ENCODE peak calls at places on chromosome X, in six cellular contexts. Z, U, I, S, K and Q are unnamed samples.

GRCh38 chrX:65894138-65894537 is 145.7 kb downstream of the VSIG4 start:
- DNase-seq in Z (no peak), U (peak), I (no peak), S (no peak), K (no peak), Q (peak)

GRCh38 chrX:26286836-26287235 is 70.9 kb downstream of the MAGEB5 start:
- DNase-seq in Z (no peak), U (no peak), I (no peak), S (no peak), K (no peak), Q (no peak)

GRCh38 chrX:134898450-134898849 is 92.3 kb upstream of the SMIM10 start:
- DNase-seq in Z (no peak), U (no peak), I (no peak), S (no peak), K (no peak), Q (no peak)

GRCh38 chrX:18769812-18770573 is 62.5 kb downstream of the PPEF1 start:
- DNase-seq in Z (no peak), U (no peak), I (no peak), S (no peak), K (no peak), Q (no peak)

GRCh38 chrX:6307156-6307555 is 78.5 kb upstream of the NLGN4X start:
- DNase-seq in Z (no peak), U (no peak), I (no peak), S (no peak), K (no peak), Q (no peak)

GRCh38 chrX:92260102-92260501 is 480.9 kb downstream of the PCDH11X start:
- DNase-seq in Z (peak), U (no peak), I (no peak), S (no peak), K (no peak), Q (no peak)

GRCh38 chrX:129585691-129586090 is 45.6 kb downstream of the OCRL start:
- DNase-seq in Z (no peak), U (no peak), I (no peak), S (no peak), K (no peak), Q (no peak)

GRCh38 chrX:136847874-136848273 is 32.7 kb downstream of the RBMX start:
- DNase-seq in Z (no peak), U (no peak), I (no peak), S (no peak), K (no peak), Q (no peak)

GRCh38 chrX:84078991-84079390 is 109.0 kb downstream of the RPS6KA6 start:
- DNase-seq in Z (no peak), U (no peak), I (no peak), S (no peak), K (no peak), Q (no peak)

GRCh38 chrX:13000311-13000811 is 25.5 kb downstream of the TMSB4X start:
- DNase-seq in Z (no peak), U (no peak), I (no peak), S (no peak), K (no peak), Q (no peak)

GRCh38 chrX:11444052-11444451 is 150.8 kb downstream of the AMELX start:
- DNase-seq in Z (no peak), U (no peak), I (no peak), S (no peak), K (no peak), Q (no peak)

GRCh38 chrX:123731987-123732678 is 719 bp downstream of the THOC2 start:
- DNase-seq in Z (peak), U (no peak), I (peak), S (peak), K (no peak), Q (peak)

GRCh38 chrX:69988955-69989394 is 60.8 kb downstream of the AWAT2 start:
- DNase-seq in Z (no peak), U (no peak), I (no peak), S (peak), K (no peak), Q (peak)

GRCh38 chrX:66163849-66164401 is at the start of gene HEPH:
- DNase-seq in Z (peak), U (no peak), I (no peak), S (no peak), K (no peak), Q (no peak)

GRCh38 chrX:9897761-9898161 is 69.4 kb upstream of the CLDN34 start:
- DNase-seq in Z (no peak), U (no peak), I (no peak), S (no peak), K (peak), Q (no peak)

GRCh38 chrX:15675490-15675921 is 10.9 kb upstream of the CLTRN start:
- DNase-seq in Z (peak), U (peak), I (peak), S (peak), K (peak), Q (peak)

GRCh38 chrX:42075032-42075431 is 151.7 kb upstream of the CASK start:
- DNase-seq in Z (no peak), U (no peak), I (no peak), S (no peak), K (no peak), Q (no peak)

GRCh38 chrX:20361890-20362262 is 95.2 kb upstream of the RPS6KA3 start:
- DNase-seq in Z (no peak), U (no peak), I (no peak), S (no peak), K (peak), Q (no peak)

GRCh38 chrX:52262195-52262546 is 77.5 kb downstream of the MAGED4 start:
- DNase-seq in Z (no peak), U (no peak), I (no peak), S (no peak), K (no peak), Q (no peak)

GRCh38 chrX:9461087-9461486 is 3.8 kb upstream of the TBL1X start:
- DNase-seq in Z (no peak), U (no peak), I (no peak), S (no peak), K (no peak), Q (no peak)

GRCh38 chrX:70324326-70324725 is 34.4 kb downstream of the KIF4A start:
- DNase-seq in Z (no peak), U (no peak), I (no peak), S (no peak), K (no peak), Q (no peak)

GRCh38 chrX:38817004-38817703 is 15.9 kb downstream of the MID1IP1 start:
- DNase-seq in Z (peak), U (peak), I (no peak), S (no peak), K (no peak), Q (no peak)

GRCh38 chrX:103124284-103124683 is 31.3 kb upstream of the NXF3 start:
- DNase-seq in Z (no peak), U (no peak), I (no peak), S (no peak), K (no peak), Q (no peak)

GRCh38 chrX:129689881-129690280 is 35.1 kb upstream of the APLN start:
- DNase-seq in Z (no peak), U (no peak), I (no peak), S (no peak), K (no peak), Q (no peak)

GRCh38 chrX:37315511-37316248 is 33.5 kb upstream of the PRRG1 start:
- DNase-seq in Z (no peak), U (no peak), I (no peak), S (no peak), K (no peak), Q (no peak)

GRCh38 chrX:69424910-69425309 is 79.2 kb upstream of the NALF2 start:
- DNase-seq in Z (no peak), U (no peak), I (no peak), S (no peak), K (no peak), Q (no peak)

GRCh38 chrX:43743100-43743822 is 87.2 kb downstream of the MAOA start:
- DNase-seq in Z (no peak), U (no peak), I (no peak), S (no peak), K (no peak), Q (no peak)

GRCh38 chrX:55783723-55784122 is 66.2 kb downstream of the RRAGB start:
- DNase-seq in Z (no peak), U (no peak), I (no peak), S (no peak), K (no peak), Q (no peak)

GRCh38 chrX:53356186-53356585 is 66.3 kb downstream of the SMC1A start:
- DNase-seq in Z (peak), U (no peak), I (no peak), S (no peak), K (no peak), Q (no peak)

GRCh38 chrX:11261260-11261659 is 32.0 kb upstream of the AMELX start:
- DNase-seq in Z (no peak), U (no peak), I (no peak), S (no peak), K (no peak), Q (no peak)

GRCh38 chrX:20124964-20125363 is 8.3 kb upstream of the MAP7D2 start:
- DNase-seq in Z (no peak), U (no peak), I (no peak), S (no peak), K (no peak), Q (no peak)

GRCh38 chrX:9456250-9457074 is 8.4 kb upstream of the TBL1X start:
- DNase-seq in Z (no peak), U (no peak), I (no peak), S (no peak), K (no peak), Q (peak)

GRCh38 chrX:50049228-50049627 is 126.8 kb downstream of the CLCN5 start:
- DNase-seq in Z (no peak), U (no peak), I (no peak), S (no peak), K (no peak), Q (no peak)